ENCODE peak calls at places on chromosomes 3 and 15, in five cellular contexts. G is esophagus muscularis mucosa, Q is glutamatergic neuron, A is EH, Z is stromal cell of bone marrow. M is an unnamed sample.

GRCh38 chr3:45477026-45477725 is 88.8 kb downstream of the LARS2 start:
- DNase-seq in G (no peak), Q (no peak), A (peak), Z (no peak), M (no peak)

GRCh38 chr15:91632981-91633380 is 220.5 kb upstream of the SLCO3A1 start:
- DNase-seq in G (peak), Q (no peak), A (no peak), Z (no peak), M (no peak)

GRCh38 chr3:10373686-10374261 is 52.9 kb upstream of the SEC13 start:
- DNase-seq in G (no peak), Q (no peak), A (peak), Z (no peak), M (no peak)

GRCh38 chr3:8778475-8778874 is 9.1 kb upstream of the OXTR start:
- DNase-seq in G (peak), Q (no peak), A (peak), Z (no peak), M (no peak)

GRCh38 chr3:126287536-126288181 is 69.5 kb downstream of the KLF15 start:
- DNase-seq in G (peak), Q (peak), A (peak), Z (no peak), M (peak)

GRCh38 chr3:153084431-153084830 is 77.6 kb upstream of the RAP2B start:
- DNase-seq in G (no peak), Q (no peak), A (no peak), Z (no peak), M (no peak)

GRCh38 chr3:185757176-185757575 is 67.7 kb downstream of the IGF2BP2 start:
- DNase-seq in G (no peak), Q (no peak), A (peak), Z (no peak), M (no peak)

GRCh38 chr3:39990532-39990931 is 181.1 kb downstream of the MYRIP start:
- DNase-seq in G (no peak), Q (peak), A (peak), Z (peak), M (no peak)

GRCh38 chr15:99100245-99101173 is 4.4 kb upstream of the SYNM start:
- DNase-seq in G (no peak), Q (peak), A (peak), Z (peak), M (peak)

GRCh38 chr3:128004661-128005060 is 47.6 kb upstream of the SEC61A1 start:
- DNase-seq in G (no peak), Q (no peak), A (no peak), Z (no peak), M (no peak)

GRCh38 chr3:127800508-127800907 is 21.8 kb downstream of the MGLL start:
- DNase-seq in G (no peak), Q (no peak), A (peak), Z (no peak), M (no peak)

GRCh38 chr3:100650651-100651611 is 41.5 kb downstream of the ADGRG7 start:
- DNase-seq in G (no peak), Q (no peak), A (peak), Z (peak), M (no peak)

GRCh38 chr15:25224396-25224795 is 214.4 kb downstream of the UBE3A start:
- DNase-seq in G (no peak), Q (no peak), A (no peak), Z (no peak), M (no peak)

GRCh38 chr15:35630985-35631384 is 85.0 kb upstream of the DPH6 start:
- DNase-seq in G (no peak), Q (no peak), A (no peak), Z (no peak), M (no peak)

GRCh38 chr3:156010829-156011228 is 109.5 kb upstream of the KCNAB1 start:
- DNase-seq in G (no peak), Q (peak), A (no peak), Z (no peak), M (no peak)

GRCh38 chr15:70033529-70034140 is 64.1 kb downstream of the TLE3 start:
- DNase-seq in G (no peak), Q (peak), A (peak), Z (no peak), M (no peak)

GRCh38 chr3:196284396-196284795 is 3.1 kb downstream of the PCYT1A start:
- DNase-seq in G (no peak), Q (no peak), A (peak), Z (no peak), M (no peak)

GRCh38 chr15:68843425-68844311 is 23.0 kb upstream of the ANP32A start:
- DNase-seq in G (no peak), Q (peak), A (peak), Z (no peak), M (peak)

GRCh38 chr15:27449041-27449440 is 478.1 kb downstream of the GABRG3 start:
- DNase-seq in G (no peak), Q (no peak), A (no peak), Z (no peak), M (no peak)

GRCh38 chr3:125107861-125108567 is 52.2 kb upstream of the HEG1 start:
- DNase-seq in G (no peak), Q (no peak), A (peak), Z (peak), M (no peak)

GRCh38 chr3:11386413-11387155 is 114.4 kb downstream of the ATG7 start:
- DNase-seq in G (no peak), Q (no peak), A (no peak), Z (peak), M (no peak)

GRCh38 chr3:143661677-143662076 is 186.6 kb downstream of the SLC9A9 start:
- DNase-seq in G (no peak), Q (no peak), A (no peak), Z (no peak), M (no peak)

GRCh38 chr3:145176907-145177306 is 984.1 kb downstream of the PLOD2 start:
- DNase-seq in G (no peak), Q (no peak), A (no peak), Z (no peak), M (no peak)

GRCh38 chr3:87228316-87228715 is 1.2 kb downstream of the CHMP2B start:
- DNase-seq in G (no peak), Q (no peak), A (peak), Z (no peak), M (no peak)

GRCh38 chr15:73857193-73857920 is 16.0 kb upstream of the TBC1D21 start:
- DNase-seq in G (no peak), Q (no peak), A (no peak), Z (no peak), M (no peak)